ENCODE peak calls at places on chromosomes 11 and 22, in ten cellular contexts. C is A549, H is tibial nerve, I is lower leg skin, A is cardiac fibroblast, O is sigmoid colon, W is heart right ventricle, T is hepatocyte, E is AG09309, V is pancreas. B is an unnamed sample.

GRCh38 chr11:110425751-110426545 is 3.8 kb upstream of the FDX1 start:
- DNase-seq in O (no peak), C (no peak), T (no peak), I (no peak), V (no peak), A (peak), H (no peak), W (no peak), E (peak), B (peak)

GRCh38 chr11:92932023-92932422 is 37.4 kb upstream of the MTNR1B start:
- DNase-seq in V (no peak), A (no peak), W (no peak), C (no peak), I (no peak), O (no peak), H (no peak), E (no peak), T (no peak), B (no peak)

GRCh38 chr11:93133710-93134109 is 64.1 kb downstream of the SLC36A4 start:
- DNase-seq in A (peak), H (no peak), E (peak), V (no peak), T (no peak), O (no peak), I (no peak), C (no peak), W (no peak), B (peak)

GRCh38 chr11:44179173-44179572 is 83.7 kb downstream of the EXT2 start:
- DNase-seq in T (no peak), H (no peak), W (no peak), O (no peak), C (no peak), A (no peak), I (no peak), V (no peak), E (peak), B (peak)

GRCh38 chr22:33969052-33969451 is 48.8 kb upstream of the LARGE1 start:
- DNase-seq in C (no peak), W (no peak), H (no peak), A (no peak), V (no peak), T (peak), O (no peak), I (no peak), E (no peak), B (no peak)

GRCh38 chr11:34158661-34159060 is 53.2 kb downstream of the NAT10 start:
- DNase-seq in C (no peak), W (no peak), A (no peak), E (no peak), O (no peak), T (no peak), H (no peak), V (no peak), I (no peak), B (no peak)

GRCh38 chr11:88552377-88553029 is 215.0 kb upstream of the CTSC start:
- DNase-seq in H (no peak), W (no peak), T (peak), E (no peak), I (no peak), V (peak), A (peak), C (peak), O (no peak), B (peak)

GRCh38 chr11:92707173-92707619 is 262.3 kb upstream of the MTNR1B start:
- DNase-seq in A (no peak), I (peak), O (no peak), C (no peak), E (no peak), H (no peak), W (no peak), V (no peak), T (no peak), B (no peak)

GRCh38 chr22:38235240-38235850 is 33.6 kb downstream of the MAFF start:
- DNase-seq in C (no peak), E (no peak), A (no peak), O (no peak), V (no peak), T (no peak), I (no peak), H (no peak), W (no peak), B (no peak)

GRCh38 chr11:106152824-106153223 is 75.4 kb downstream of the AASDHPPT start:
- DNase-seq in O (no peak), W (no peak), E (no peak), H (no peak), I (no peak), T (no peak), V (no peak), A (no peak), C (no peak), B (peak)

GRCh38 chr11:23569547-23569946 is 709.3 kb upstream of the CCDC179 start:
- DNase-seq in W (no peak), T (no peak), E (no peak), I (no peak), A (no peak), O (no peak), V (no peak), C (no peak), H (no peak), B (no peak)

GRCh38 chr11:19275496-19275895 is 34.8 kb upstream of the E2F8 start:
- DNase-seq in T (no peak), E (no peak), H (no peak), V (no peak), A (no peak), O (no peak), W (no peak), I (no peak), C (peak), B (no peak)

GRCh38 chr22:43308451-43309235 is 34.5 kb downstream of the SCUBE1 start:
- DNase-seq in H (no peak), T (no peak), O (no peak), E (no peak), I (no peak), C (no peak), A (no peak), W (no peak), V (no peak), B (no peak)

GRCh38 chr11:100445231-100445735 is 241.8 kb upstream of the ARHGAP42 start:
- DNase-seq in C (no peak), I (peak), T (no peak), H (no peak), O (no peak), V (no peak), E (no peak), W (peak), A (peak), B (no peak)

GRCh38 chr11:125990244-125990643 is 44.4 kb downstream of the VSIG10L2 start:
- DNase-seq in H (no peak), A (peak), T (no peak), V (no peak), E (peak), I (peak), O (no peak), W (peak), C (no peak), B (peak)

DNA sequence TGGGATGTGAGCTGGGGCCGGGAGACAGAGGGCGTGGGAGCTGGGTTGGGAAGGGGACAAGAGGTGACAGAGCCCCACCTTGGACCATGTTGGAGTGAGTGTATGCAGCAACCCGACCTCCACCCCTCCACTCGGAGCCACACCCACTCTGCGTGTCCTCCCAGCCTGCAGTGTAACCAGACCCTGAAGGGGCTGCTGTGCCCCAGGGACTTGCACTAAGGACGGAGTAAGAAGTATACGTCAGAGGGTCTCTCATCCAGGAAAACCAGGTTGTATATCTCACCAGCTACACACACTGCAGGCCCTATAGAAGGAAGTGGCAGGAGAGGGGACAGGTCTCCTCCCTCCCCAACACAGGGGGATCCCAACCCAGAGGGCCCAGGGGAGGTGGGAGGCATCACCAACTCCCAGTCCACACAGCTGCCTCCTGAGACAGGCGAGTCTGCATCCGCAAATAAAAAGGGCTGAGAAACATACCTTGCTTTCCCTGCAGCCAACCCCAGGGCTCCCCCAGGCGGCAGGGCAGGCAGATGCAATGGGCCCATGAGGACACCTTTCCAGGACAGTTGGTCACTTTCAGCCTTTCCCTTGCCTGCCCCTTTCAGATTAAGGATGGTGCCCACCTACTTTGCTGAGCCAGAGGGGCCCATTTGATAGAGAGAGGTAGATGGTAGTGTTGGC is 180.2 kb downstream of the BRD1 start:
- DNase-seq in H (no peak), E (no peak), C (no peak), O (no peak), A (no peak), T (no peak), V (no peak), I (no peak), W (no peak), B (no peak)
- TF ChIP-seq CTCF in H (no peak), E (no peak), C (peak), O (no peak), A (no peak), T (no peak), V (no peak), I (no peak), W (no peak), B (no peak)

GRCh38 chr22:41914611-41915034 is 251 bp downstream of the SHISA8 start:
- DNase-seq in A (no peak), T (no peak), O (no peak), H (no peak), C (no peak), V (no peak), W (no peak), E (no peak), I (no peak), B (no peak)
- H3K4me3 ChIP-seq in A (no peak), T (peak), O (peak), H (peak), C (peak), V (no peak), W (peak), E (no peak), I (no peak), B (no peak)

GRCh38 chr11:115760528-115760837 is 256.3 kb upstream of the CADM1 start:
- DNase-seq in E (no peak), A (no peak), T (no peak), O (peak), C (no peak), W (no peak), V (no peak), H (no peak), I (no peak), B (no peak)
- TF ChIP-seq CTCF in E (no peak), A (no peak), T (no peak), O (no peak), C (no peak), W (no peak), V (no peak), H (no peak), I (no peak), B (no peak)

GRCh38 chr11:111762981-111763643 is 3.1 kb downstream of the PPP2R1B start:
- DNase-seq in H (no peak), T (no peak), E (no peak), C (no peak), W (no peak), O (no peak), V (no peak), I (no peak), A (peak), B (no peak)
- H3K4me3 ChIP-seq in H (no peak), T (no peak), E (no peak), C (no peak), W (no peak), O (no peak), V (no peak), I (no peak), A (no peak), B (no peak)

DNA sequence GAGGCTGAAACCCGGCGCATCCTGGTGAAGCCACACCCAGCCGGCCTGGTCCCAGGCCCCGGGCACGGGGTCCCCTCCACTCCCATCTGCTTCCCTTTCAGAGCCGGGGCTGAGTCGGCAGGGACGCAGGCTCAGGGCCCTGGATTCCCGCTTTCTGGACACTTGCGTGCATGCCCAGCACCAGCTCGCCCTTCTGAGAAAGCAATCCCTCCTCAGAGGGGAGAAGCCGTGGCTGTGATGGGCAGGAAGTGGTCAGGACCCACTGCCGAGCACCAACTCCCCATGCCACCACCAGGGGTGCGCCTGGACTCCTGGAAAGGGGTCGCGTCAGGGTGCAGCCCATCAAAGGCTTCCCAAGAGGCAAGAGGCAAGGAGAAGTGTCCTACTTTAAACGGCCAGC is 15.1 kb downstream of the CDKN1C start:
- DNase-seq in C (no peak), A (no peak), I (no peak), H (no peak), T (no peak), O (no peak), V (no peak), W (no peak), E (no peak), B (no peak)
- TF ChIP-seq CTCF in C (no peak), A (no peak), I (no peak), H (no peak), T (no peak), O (no peak), V (no peak), W (no peak), E (peak), B (no peak)

GRCh38 chr11:3159296-3160190 is 5.6 kb downstream of the OSBPL5 start:
- DNase-seq in T (peak), V (peak), O (peak), A (no peak), C (no peak), H (peak), I (peak), E (no peak), W (no peak), B (no peak)

GRCh38 chr11:3157381-3158130 is 7.6 kb downstream of the OSBPL5 start:
- DNase-seq in C (no peak), E (no peak), I (no peak), O (peak), H (no peak), T (no peak), W (no peak), V (peak), A (no peak), B (peak)

GRCh38 chr11:3158131-3158591 is 6.9 kb downstream of the OSBPL5 start:
- DNase-seq in O (peak), I (no peak), W (no peak), H (no peak), T (no peak), E (no peak), V (peak), C (no peak), A (no peak), B (no peak)

GRCh38 chr11:3160252-3161031 is 4.7 kb downstream of the OSBPL5 start:
- DNase-seq in W (peak), T (peak), V (peak), C (no peak), I (peak), E (peak), A (peak), H (peak), O (peak), B (peak)

GRCh38 chr11:3158821-3159220 is 6.3 kb downstream of the OSBPL5 start:
- DNase-seq in A (no peak), C (no peak), O (no peak), T (no peak), W (no peak), I (no peak), H (no peak), V (peak), E (no peak), B (no peak)
- H3K4me3 ChIP-seq in A (no peak), C (no peak), O (peak), T (no peak), W (no peak), I (no peak), H (no peak), V (no peak), E (no peak), B (no peak)

DNA sequence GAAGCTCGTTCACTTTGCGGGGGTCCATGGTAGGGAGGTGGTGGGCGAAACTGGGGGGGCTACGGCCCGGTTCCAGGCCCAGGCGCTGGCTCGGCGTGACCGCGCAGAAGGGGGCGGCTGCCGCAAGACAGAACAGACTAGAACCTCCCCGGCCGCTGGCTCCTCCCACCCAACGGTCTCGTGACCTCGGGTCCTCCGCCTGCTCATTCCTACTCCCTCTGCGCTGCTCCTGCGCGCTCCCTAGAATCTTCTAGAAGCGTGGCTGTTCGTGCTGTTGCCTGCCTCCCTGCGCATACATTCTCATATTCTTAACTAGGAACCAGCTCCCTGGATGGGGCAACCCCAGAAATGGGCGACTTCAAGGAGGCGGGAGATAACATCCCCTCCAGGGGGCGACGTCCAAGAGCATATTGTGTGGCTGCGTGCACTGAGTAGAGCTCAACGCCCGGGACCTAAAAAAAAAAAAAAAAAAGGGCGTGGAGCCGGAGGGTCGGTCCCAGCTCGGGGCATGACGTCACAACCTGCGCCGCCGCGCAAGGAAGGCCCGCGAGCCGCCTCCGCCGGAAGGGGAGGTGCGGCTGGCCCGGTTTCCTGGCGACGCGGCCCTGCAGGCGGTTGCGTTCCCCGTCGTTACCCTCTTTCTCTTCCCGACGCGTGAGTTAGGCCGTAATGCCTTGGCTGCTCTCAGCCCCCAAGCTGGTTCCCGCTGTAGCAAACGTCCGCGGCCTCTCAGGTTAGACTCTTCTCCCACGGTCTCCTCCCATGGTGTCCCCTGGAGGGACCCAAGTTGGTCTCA is at the start of the genes ST13 and XPNPEP3:
- DNase-seq in W (peak), V (peak), H (peak), O (peak), A (peak), C (peak), E (peak), T (peak), I (peak), B (peak)
- TF ChIP-seq CTCF in W (no peak), V (no peak), H (peak), O (no peak), A (no peak), C (peak), E (peak), T (peak), I (no peak), B (peak)

GRCh38 chr11:2789791-2790580 is 90.2 kb upstream of the KCNQ1OT1 start:
- DNase-seq in I (no peak), V (no peak), C (no peak), H (peak), W (no peak), A (no peak), T (no peak), O (peak), E (no peak), B (no peak)

GRCh38 chr11:2788751-2789140 is 89.0 kb upstream of the KCNQ1OT1 start:
- DNase-seq in C (no peak), I (no peak), V (peak), A (no peak), H (no peak), O (no peak), W (peak), E (no peak), T (no peak), B (no peak)

GRCh38 chr11:2790581-2790925 is 90.8 kb upstream of the KCNQ1OT1 start:
- DNase-seq in E (no peak), I (no peak), A (no peak), C (no peak), H (no peak), T (no peak), V (no peak), W (no peak), O (peak), B (no peak)

GRCh38 chr11:2787816-2788750 is 88.3 kb upstream of the KCNQ1OT1 start:
- DNase-seq in O (peak), A (no peak), I (no peak), T (peak), W (peak), H (no peak), V (peak), E (no peak), C (no peak), B (no peak)

DNA sequence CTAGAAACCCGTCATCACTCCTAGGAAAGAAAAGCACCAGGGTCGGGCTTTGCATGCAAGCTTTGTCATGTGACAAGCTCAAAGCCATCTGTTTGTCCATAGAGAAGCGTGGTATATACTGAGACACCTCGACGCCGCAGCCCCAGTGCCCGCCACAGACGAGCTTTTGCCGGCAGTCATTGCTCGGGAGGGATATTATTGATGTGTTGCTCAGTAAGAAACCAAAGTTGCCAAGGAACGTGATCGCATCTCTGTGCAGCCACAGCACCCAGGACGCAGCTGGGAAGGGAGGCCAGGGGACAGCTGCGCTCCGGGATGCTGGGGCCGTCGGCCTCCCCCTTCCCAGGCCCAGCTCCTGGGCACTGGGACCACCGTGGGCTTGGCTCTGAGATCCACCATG is 89.5 kb upstream of the KCNQ1OT1 start:
- DNase-seq in W (peak), V (peak), T (no peak), A (no peak), H (peak), E (no peak), C (no peak), O (peak), I (no peak), B (no peak)
- H3K4me3 ChIP-seq in W (no peak), V (no peak), T (no peak), A (no peak), H (no peak), E (no peak), C (no peak), O (no peak), I (no peak), B (no peak)

GRCh38 chr11:61545341-61545740 is 35.5 kb downstream of the SYT7 start:
- DNase-seq in T (no peak), A (no peak), W (no peak), C (peak), H (no peak), V (no peak), E (no peak), I (no peak), O (no peak), B (no peak)
- TF ChIP-seq CTCF in T (peak), A (peak), W (peak), C (peak), H (no peak), V (no peak), E (peak), I (no peak), O (no peak), B (peak)

B was measured in AG10803.